ENCODE peak calls at places on chromosomes 7 and 10, in six cellular contexts. Q, V, P, F, O and U are unnamed samples.

GRCh38 chr10:89391882-89392756 is at the start of gene IFIT1:
- DNase-seq in Q (peak), V (peak), P (peak), F (peak), O (peak), U (no peak)

GRCh38 chr7:72546586-72546985 is 134.4 kb upstream of the CALN1 start:
- DNase-seq in Q (no peak), V (peak), P (no peak), F (no peak), O (no peak), U (no peak)

GRCh38 chr7:127874951-127875608 is 156.2 kb downstream of the LRRC4 start:
- DNase-seq in Q (peak), V (no peak), P (no peak), F (no peak), O (no peak), U (no peak)

GRCh38 chr10:118870467-118871243 is 115.9 kb upstream of the CACUL1 start:
- DNase-seq in Q (peak), V (no peak), P (no peak), F (no peak), O (peak), U (no peak)

GRCh38 chr10:7354330-7355047 is 56.3 kb downstream of the SFMBT2 start:
- DNase-seq in Q (peak), V (no peak), P (peak), F (no peak), O (peak), U (no peak)

GRCh38 chr10:5589963-5590511 is 65.3 kb downstream of the CALML3 start:
- DNase-seq in Q (peak), V (peak), P (no peak), F (no peak), O (peak), U (no peak)

GRCh38 chr10:79487296-79488194 is 24.8 kb upstream of the EIF5AL1 start:
- DNase-seq in Q (peak), V (peak), P (peak), F (peak), O (peak), U (no peak)

GRCh38 chr10:78549536-78549935 is 515.9 kb downstream of the RPS24 start:
- DNase-seq in Q (no peak), V (no peak), P (no peak), F (no peak), O (no peak), U (no peak)

GRCh38 chr10:100670828-100671479 is 74.4 kb upstream of the PAX2 start:
- DNase-seq in Q (peak), V (peak), P (no peak), F (peak), O (no peak), U (peak)

GRCh38 chr7:27491534-27491933 is 171.1 kb downstream of the HIBADH start:
- DNase-seq in Q (no peak), V (no peak), P (no peak), F (no peak), O (no peak), U (no peak)

GRCh38 chr10:116124777-116125176 is 148.2 kb downstream of the GFRA1 start:
- DNase-seq in Q (no peak), V (no peak), P (no peak), F (no peak), O (no peak), U (no peak)

GRCh38 chr10:97684866-97685394 is 2.1 kb downstream of the AVPI1 start:
- DNase-seq in Q (no peak), V (no peak), P (no peak), F (no peak), O (no peak), U (no peak)

GRCh38 chr7:80216996-80217842 is 82.6 kb downstream of the GNAI1 start:
- DNase-seq in Q (no peak), V (no peak), P (no peak), F (no peak), O (no peak), U (no peak)

GRCh38 chr7:9958461-9958860 is 1015.2 kb upstream of the PHF14 start:
- DNase-seq in Q (no peak), V (no peak), P (no peak), F (no peak), O (no peak), U (no peak)

GRCh38 chr7:107676249-107676648 is 15.6 kb downstream of the SLC26A4 start:
- DNase-seq in Q (no peak), V (no peak), P (no peak), F (no peak), O (no peak), U (no peak)

GRCh38 chr10:71838264-71839211 is 12.5 kb downstream of the PSAP start:
- DNase-seq in Q (peak), V (no peak), P (no peak), F (no peak), O (peak), U (no peak)

GRCh38 chr7:153152786-153153185 is 393.2 kb downstream of the ACTR3B start:
- DNase-seq in Q (no peak), V (no peak), P (no peak), F (no peak), O (no peak), U (no peak)

GRCh38 chr7:130875265-130875741 is 141.3 kb upstream of the KLF14 start:
- DNase-seq in Q (peak), V (peak), P (peak), F (peak), O (peak), U (no peak)

GRCh38 chr10:98299341-98299740 is 31.3 kb upstream of the LOXL4 start:
- DNase-seq in Q (peak), V (no peak), P (peak), F (no peak), O (no peak), U (no peak)

GRCh38 chr10:44383749-44384600 is 922 bp downstream of the CXCL12 start:
- DNase-seq in Q (peak), V (peak), P (no peak), F (peak), O (peak), U (no peak)

GRCh38 chr10:58981846-58982245 is 194.6 kb upstream of the PHYHIPL start:
- DNase-seq in Q (no peak), V (no peak), P (no peak), F (no peak), O (no peak), U (no peak)

GRCh38 chr7:72925546-72926120 is 738 bp downstream of the POM121 start:
- DNase-seq in Q (peak), V (no peak), P (no peak), F (no peak), O (peak), U (no peak)

GRCh38 chr7:157271991-157272324 is 64.8 kb upstream of the DNAJB6 start:
- DNase-seq in Q (peak), V (no peak), P (peak), F (no peak), O (peak), U (no peak)

GRCh38 chr10:86172296-86172695 is 194.3 kb downstream of the GRID1 start:
- DNase-seq in Q (no peak), V (no peak), P (no peak), F (no peak), O (no peak), U (no peak)

GRCh38 chr10:123299598-123299997 is 145.4 kb downstream of the BUB3 start:
- DNase-seq in Q (no peak), V (no peak), P (no peak), F (no peak), O (no peak), U (no peak)

GRCh38 chr7:148535227-148535626 is 55.3 kb upstream of the C7orf33 start:
- DNase-seq in Q (no peak), V (peak), P (peak), F (peak), O (peak), U (no peak)

GRCh38 chr10:103733002-103733419 is 122.4 kb downstream of the SH3PXD2A start:
- DNase-seq in Q (peak), V (no peak), P (no peak), F (no peak), O (no peak), U (no peak)

GRCh38 chr7:73844131-73844547 is 1.8 kb upstream of the METTL27 start:
- DNase-seq in Q (no peak), V (no peak), P (no peak), F (no peak), O (no peak), U (no peak)

GRCh38 chr10:36367362-36367761 is 725.3 kb upstream of the FZD8 start:
- DNase-seq in Q (no peak), V (no peak), P (no peak), F (no peak), O (no peak), U (no peak)